ENCODE peak calls at places on chromosomes 2 and 18, in five cellular contexts. Y, J, V, M and C are unnamed samples.

GRCh38 chr18:6672909-6673308 is 56.6 kb upstream of the ARHGAP28 start:
- DNase-seq in Y (no peak), J (no peak), V (no peak), M (no peak), C (no peak)

GRCh38 chr18:79961527-79962291 is 2.7 kb upstream of the HSBP1L1 start:
- DNase-seq in Y (no peak), J (no peak), V (peak), M (peak), C (no peak)

GRCh38 chr2:66827851-66828250 is 392.9 kb downstream of the MEIS1 start:
- DNase-seq in Y (no peak), J (no peak), V (peak), M (no peak), C (no peak)

GRCh38 chr2:98896944-98897343 is 39.1 kb downstream of the CRACDL start:
- DNase-seq in Y (no peak), J (no peak), V (no peak), M (no peak), C (no peak)

GRCh38 chr2:137975280-137976271 is 11.3 kb downstream of the HNMT start:
- DNase-seq in Y (no peak), J (no peak), V (no peak), M (no peak), C (peak)

GRCh38 chr2:21981127-21981526 is 857.4 kb downstream of the TDRD15 start:
- DNase-seq in Y (no peak), J (no peak), V (no peak), M (no peak), C (no peak)

GRCh38 chr2:173090291-173090877 is 14.7 kb downstream of the MAP3K20 start:
- DNase-seq in Y (no peak), J (no peak), V (peak), M (no peak), C (no peak)

GRCh38 chr2:86413296-86414085 is 27.7 kb upstream of the KDM3A start:
- DNase-seq in Y (no peak), J (no peak), V (no peak), M (no peak), C (no peak)

GRCh38 chr2:172380436-172381274 is 46.7 kb upstream of the ITGA6 start:
- DNase-seq in Y (no peak), J (no peak), V (peak), M (no peak), C (no peak)

GRCh38 chr2:55093381-55093780 is 43.1 kb upstream of the RTN4 start:
- DNase-seq in Y (no peak), J (no peak), V (no peak), M (no peak), C (no peak)

GRCh38 chr2:10619643-10620042 is 70.1 kb downstream of the NOL10 start:
- DNase-seq in Y (no peak), J (no peak), V (no peak), M (no peak), C (no peak)

GRCh38 chr2:231615058-231615671 is 22.5 kb downstream of the TEX44 start:
- DNase-seq in Y (no peak), J (no peak), V (peak), M (no peak), C (no peak)